ENCODE peak calls at places on chromosomes 13 and 19, in six cellular contexts. One of them, this sample, is unnamed.
A peak's percentile ranks its signal among the peaks of the same experiment; 100 is the strongest.

GRCh38 chr13:110015253-110015652 is 228.9 kb upstream of the IRS2 start:
- DNase-seq in AG08395: no peak
- DNase-seq in effector CD4-positive, alpha-beta T cell: no peak
- DNase-seq in RWPE1: peak; percentile 38
- DNase-seq in T-helper 17 cell: no peak
- DNase-seq in stimulated activated CD4-positive, alpha-beta T cell treated with anti-CD3 and anti-CD28 coated beads, Interleukin-12 subunit alpha, Interleukin-12 subunit beta, amount 100 ng/mL, for 4 hours: no peak
- DNase-seq in this sample: no peak

GRCh38 chr13:113546571-113547247 is 37.8 kb upstream of the TFDP1 start:
- DNase-seq in T-helper 17 cell: no peak
- DNase-seq in effector CD4-positive, alpha-beta T cell: no peak
- DNase-seq in stimulated activated CD4-positive, alpha-beta T cell treated with anti-CD3 and anti-CD28 coated beads, Interleukin-12 subunit alpha, Interleukin-12 subunit beta, amount 100 ng/mL, for 4 hours: no peak
- DNase-seq in RWPE1: no peak
- DNase-seq in AG08395: peak; percentile 27
- DNase-seq in this sample: no peak

GRCh38 chr13:109273326-109273751 is 513.0 kb downstream of the IRS2 start:
- DNase-seq in stimulated activated CD4-positive, alpha-beta T cell treated with anti-CD3 and anti-CD28 coated beads, Interleukin-12 subunit alpha, Interleukin-12 subunit beta, amount 100 ng/mL, for 4 hours: no peak
- DNase-seq in AG08395: no peak
- DNase-seq in T-helper 17 cell: no peak
- DNase-seq in effector CD4-positive, alpha-beta T cell: no peak
- DNase-seq in RWPE1: peak; percentile 42
- DNase-seq in this sample: peak; percentile 10

GRCh38 chr13:114147803-114148520 is 15.5 kb upstream of the RASA3 start:
- DNase-seq in T-helper 17 cell: no peak
- DNase-seq in effector CD4-positive, alpha-beta T cell: no peak
- DNase-seq in AG08395: no peak
- DNase-seq in RWPE1: no peak
- DNase-seq in stimulated activated CD4-positive, alpha-beta T cell treated with anti-CD3 and anti-CD28 coated beads, Interleukin-12 subunit alpha, Interleukin-12 subunit beta, amount 100 ng/mL, for 4 hours: no peak
- DNase-seq in this sample: no peak

GRCh38 chr13:32897296-32897695 is 118.9 kb upstream of the KL start:
- DNase-seq in RWPE1: no peak
- DNase-seq in stimulated activated CD4-positive, alpha-beta T cell treated with anti-CD3 and anti-CD28 coated beads, Interleukin-12 subunit alpha, Interleukin-12 subunit beta, amount 100 ng/mL, for 4 hours: no peak
- DNase-seq in effector CD4-positive, alpha-beta T cell: no peak
- DNase-seq in AG08395: no peak
- DNase-seq in T-helper 17 cell: no peak
- DNase-seq in this sample: no peak

GRCh38 chr13:64428196-64428595 is 2801.9 kb downstream of the PCDH9 start:
- DNase-seq in T-helper 17 cell: no peak
- DNase-seq in AG08395: no peak
- DNase-seq in stimulated activated CD4-positive, alpha-beta T cell treated with anti-CD3 and anti-CD28 coated beads, Interleukin-12 subunit alpha, Interleukin-12 subunit beta, amount 100 ng/mL, for 4 hours: no peak
- DNase-seq in effector CD4-positive, alpha-beta T cell: no peak
- DNase-seq in RWPE1: no peak
- DNase-seq in this sample: peak; percentile 74

GRCh38 chr13:90908792-90909191 is 438.7 kb upstream of the MIR17HG start:
- DNase-seq in T-helper 17 cell: no peak
- DNase-seq in effector CD4-positive, alpha-beta T cell: no peak
- DNase-seq in RWPE1: no peak
- DNase-seq in AG08395: no peak
- DNase-seq in stimulated activated CD4-positive, alpha-beta T cell treated with anti-CD3 and anti-CD28 coated beads, Interleukin-12 subunit alpha, Interleukin-12 subunit beta, amount 100 ng/mL, for 4 hours: no peak
- DNase-seq in this sample: no peak

GRCh38 chr19:57961785-57962184 is 12.5 kb downstream of the C19orf18 start:
- DNase-seq in RWPE1: no peak
- DNase-seq in AG08395: no peak
- DNase-seq in effector CD4-positive, alpha-beta T cell: no peak
- DNase-seq in T-helper 17 cell: no peak
- DNase-seq in stimulated activated CD4-positive, alpha-beta T cell treated with anti-CD3 and anti-CD28 coated beads, Interleukin-12 subunit alpha, Interleukin-12 subunit beta, amount 100 ng/mL, for 4 hours: no peak
- DNase-seq in this sample: no peak

GRCh38 chr13:27833206-27833605 is 40.9 kb downstream of the GSX1 start:
- DNase-seq in T-helper 17 cell: no peak
- DNase-seq in effector CD4-positive, alpha-beta T cell: no peak
- DNase-seq in stimulated activated CD4-positive, alpha-beta T cell treated with anti-CD3 and anti-CD28 coated beads, Interleukin-12 subunit alpha, Interleukin-12 subunit beta, amount 100 ng/mL, for 4 hours: no peak
- DNase-seq in RWPE1: no peak
- DNase-seq in AG08395: no peak
- DNase-seq in this sample: no peak

GRCh38 chr13:109226631-109227030 is 559.8 kb downstream of the IRS2 start:
- DNase-seq in effector CD4-positive, alpha-beta T cell: no peak
- DNase-seq in RWPE1: no peak
- DNase-seq in T-helper 17 cell: no peak
- DNase-seq in stimulated activated CD4-positive, alpha-beta T cell treated with anti-CD3 and anti-CD28 coated beads, Interleukin-12 subunit alpha, Interleukin-12 subunit beta, amount 100 ng/mL, for 4 hours: no peak
- DNase-seq in AG08395: peak; percentile 44
- DNase-seq in this sample: peak; percentile 42

GRCh38 chr13:35771898-35772297 is 295.4 kb upstream of the MAB21L1 start:
- DNase-seq in stimulated activated CD4-positive, alpha-beta T cell treated with anti-CD3 and anti-CD28 coated beads, Interleukin-12 subunit alpha, Interleukin-12 subunit beta, amount 100 ng/mL, for 4 hours: no peak
- DNase-seq in AG08395: peak; percentile 90
- DNase-seq in T-helper 17 cell: no peak
- DNase-seq in RWPE1: peak; percentile 73
- DNase-seq in effector CD4-positive, alpha-beta T cell: no peak
- DNase-seq in this sample: peak; percentile 71

GRCh38 chr19:1268392-1269064 is 604 bp upstream of the CIRBP start:
- DNase-seq in RWPE1: no peak
- DNase-seq in stimulated activated CD4-positive, alpha-beta T cell treated with anti-CD3 and anti-CD28 coated beads, Interleukin-12 subunit alpha, Interleukin-12 subunit beta, amount 100 ng/mL, for 4 hours: no peak
- DNase-seq in effector CD4-positive, alpha-beta T cell: no peak
- DNase-seq in T-helper 17 cell: no peak
- DNase-seq in AG08395: no peak
- DNase-seq in this sample: no peak

GRCh38 chr19:10881403-10882107 is 10.2 kb downstream of the CARM1 start:
- DNase-seq in T-helper 17 cell: no peak
- DNase-seq in AG08395: no peak
- DNase-seq in stimulated activated CD4-positive, alpha-beta T cell treated with anti-CD3 and anti-CD28 coated beads, Interleukin-12 subunit alpha, Interleukin-12 subunit beta, amount 100 ng/mL, for 4 hours: no peak
- DNase-seq in effector CD4-positive, alpha-beta T cell: no peak
- DNase-seq in RWPE1: no peak
- DNase-seq in this sample: no peak

GRCh38 chr13:114286808-114287207 is 5.4 kb downstream of the UPF3A start:
- DNase-seq in RWPE1: no peak
- DNase-seq in AG08395: no peak
- DNase-seq in effector CD4-positive, alpha-beta T cell: no peak
- DNase-seq in T-helper 17 cell: no peak
- DNase-seq in stimulated activated CD4-positive, alpha-beta T cell treated with anti-CD3 and anti-CD28 coated beads, Interleukin-12 subunit alpha, Interleukin-12 subunit beta, amount 100 ng/mL, for 4 hours: no peak
- DNase-seq in this sample: no peak